ENCODE peak calls at places on chromosomes 5 and 9, in seven cellular contexts. One of them, this sample, is unnamed.

GRCh38 chr5:1831257-1831656 is 30.1 kb downstream of the NDUFS6 start:
- DNase-seq in transverse colon: no peak
- DNase-seq in upper lobe of left lung: no peak
- DNase-seq in stomach: no peak
- DNase-seq in SK-N-SH: no peak
- DNase-seq in K562: no peak
- DNase-seq in HepG2: no peak
- DNase-seq in this sample: no peak

GRCh38 chr5:78062645-78063044 is 231.9 kb downstream of the AP3B1 start:
- DNase-seq in transverse colon: no peak
- DNase-seq in upper lobe of left lung: no peak
- DNase-seq in stomach: no peak
- DNase-seq in SK-N-SH: no peak
- DNase-seq in K562: no peak
- DNase-seq in HepG2: no peak
- DNase-seq in this sample: no peak

GRCh38 chr9:21656776-21657637 is 145.4 kb upstream of the MTAP start:
- DNase-seq in transverse colon: no peak
- DNase-seq in upper lobe of left lung: no peak
- DNase-seq in stomach: no peak
- DNase-seq in SK-N-SH: no peak
- DNase-seq in K562: no peak
- DNase-seq in HepG2: no peak
- DNase-seq in this sample: no peak

GRCh38 chr5:173736923-173737412 is 120.5 kb upstream of the BOD1 start:
- DNase-seq in transverse colon: peak
- DNase-seq in upper lobe of left lung: no peak
- DNase-seq in stomach: peak
- DNase-seq in SK-N-SH: no peak
- DNase-seq in K562: peak
- DNase-seq in HepG2: peak
- DNase-seq in this sample: no peak

GRCh38 chr5:534743-535671 is 10.8 kb upstream of the SLC9A3 start:
- DNase-seq in transverse colon: no peak
- DNase-seq in upper lobe of left lung: no peak
- DNase-seq in stomach: no peak
- DNase-seq in SK-N-SH: no peak
- DNase-seq in K562: no peak
- DNase-seq in HepG2: no peak
- DNase-seq in this sample: no peak

GRCh38 chr9:68947842-68948569 is 65.9 kb downstream of the PRKACG start:
- DNase-seq in transverse colon: no peak
- DNase-seq in upper lobe of left lung: no peak
- DNase-seq in stomach: no peak
- DNase-seq in SK-N-SH: no peak
- DNase-seq in K562: no peak
- DNase-seq in HepG2: no peak
- DNase-seq in this sample: no peak

GRCh38 chr9:127580879-127581278 is 31.2 kb upstream of the STXBP1 start:
- DNase-seq in transverse colon: no peak
- DNase-seq in upper lobe of left lung: no peak
- DNase-seq in stomach: no peak
- DNase-seq in SK-N-SH: no peak
- DNase-seq in K562: no peak
- DNase-seq in HepG2: no peak
- DNase-seq in this sample: no peak

GRCh38 chr9:130715270-130716077 is 21.9 kb downstream of the EXOSC2 start:
- DNase-seq in transverse colon: no peak
- DNase-seq in upper lobe of left lung: no peak
- DNase-seq in stomach: no peak
- DNase-seq in SK-N-SH: no peak
- DNase-seq in K562: no peak
- DNase-seq in HepG2: no peak
- DNase-seq in this sample: no peak

GRCh38 chr5:141359790-141360426 is at the start of gene PCDHGB2:
- DNase-seq in transverse colon: no peak
- DNase-seq in upper lobe of left lung: no peak
- DNase-seq in stomach: no peak
- DNase-seq in SK-N-SH: peak
- DNase-seq in K562: peak
- DNase-seq in HepG2: peak
- DNase-seq in this sample: no peak

GRCh38 chr9:18496586-18496985 is 22.6 kb downstream of the ADAMTSL1 start:
- DNase-seq in transverse colon: no peak
- DNase-seq in upper lobe of left lung: no peak
- DNase-seq in stomach: no peak
- DNase-seq in SK-N-SH: no peak
- DNase-seq in K562: no peak
- DNase-seq in HepG2: no peak
- DNase-seq in this sample: no peak

GRCh38 chr9:137772281-137772873 is 105.2 kb upstream of the CACNA1B start:
- DNase-seq in transverse colon: no peak
- DNase-seq in upper lobe of left lung: no peak
- DNase-seq in stomach: no peak
- DNase-seq in SK-N-SH: no peak
- DNase-seq in K562: peak
- DNase-seq in HepG2: no peak
- DNase-seq in this sample: no peak

GRCh38 chr9:36902063-36902735 is 131.9 kb downstream of the PAX5 start:
- DNase-seq in transverse colon: no peak
- DNase-seq in upper lobe of left lung: no peak
- DNase-seq in stomach: no peak
- DNase-seq in SK-N-SH: no peak
- DNase-seq in K562: no peak
- DNase-seq in HepG2: no peak
- DNase-seq in this sample: no peak

GRCh38 chr5:18114161-18114802 is 480.0 kb downstream of the TAF11L14 start:
- DNase-seq in transverse colon: no peak
- DNase-seq in upper lobe of left lung: no peak
- DNase-seq in stomach: no peak
- DNase-seq in SK-N-SH: no peak
- DNase-seq in K562: no peak
- DNase-seq in HepG2: no peak
- DNase-seq in this sample: no peak

GRCh38 chr5:98433673-98434072 is 339.8 kb upstream of the RGMB start:
- DNase-seq in transverse colon: no peak
- DNase-seq in upper lobe of left lung: no peak
- DNase-seq in stomach: no peak
- DNase-seq in SK-N-SH: no peak
- DNase-seq in K562: no peak
- DNase-seq in HepG2: no peak
- DNase-seq in this sample: no peak

GRCh38 chr9:32581512-32582143 is 8.7 kb upstream of the NDUFB6 start:
- DNase-seq in transverse colon: no peak
- DNase-seq in upper lobe of left lung: no peak
- DNase-seq in stomach: no peak
- DNase-seq in SK-N-SH: peak
- DNase-seq in K562: peak
- DNase-seq in HepG2: peak
- DNase-seq in this sample: no peak

GRCh38 chr5:129377504-129377903 is 82.6 kb upstream of the ADAMTS19 start:
- DNase-seq in transverse colon: peak
- DNase-seq in upper lobe of left lung: no peak
- DNase-seq in stomach: no peak
- DNase-seq in SK-N-SH: no peak
- DNase-seq in K562: no peak
- DNase-seq in HepG2: no peak
- DNase-seq in this sample: no peak

GRCh38 chr5:122500245-122501086 is 188.4 kb downstream of the SNCAIP start:
- DNase-seq in transverse colon: no peak
- DNase-seq in upper lobe of left lung: peak
- DNase-seq in stomach: no peak
- DNase-seq in SK-N-SH: peak
- DNase-seq in K562: peak
- DNase-seq in HepG2: peak
- DNase-seq in this sample: no peak

GRCh38 chr5:72606525-72606924 is 99.3 kb upstream of the ZNF366 start:
- DNase-seq in transverse colon: no peak
- DNase-seq in upper lobe of left lung: no peak
- DNase-seq in stomach: no peak
- DNase-seq in SK-N-SH: no peak
- DNase-seq in K562: no peak
- DNase-seq in HepG2: no peak
- DNase-seq in this sample: no peak

GRCh38 chr5:31811210-31811609 is 172.3 kb downstream of the PDZD2 start:
- DNase-seq in transverse colon: no peak
- DNase-seq in upper lobe of left lung: no peak
- DNase-seq in stomach: no peak
- DNase-seq in SK-N-SH: no peak
- DNase-seq in K562: peak
- DNase-seq in HepG2: peak
- DNase-seq in this sample: no peak

GRCh38 chr5:80874162-80874561 is 86.0 kb upstream of the RASGRF2 start:
- DNase-seq in transverse colon: no peak
- DNase-seq in upper lobe of left lung: no peak
- DNase-seq in stomach: no peak
- DNase-seq in SK-N-SH: peak
- DNase-seq in K562: no peak
- DNase-seq in HepG2: no peak
- DNase-seq in this sample: no peak

GRCh38 chr5:115507682-115508081 is 36.9 kb downstream of the FEM1C start:
- DNase-seq in transverse colon: no peak
- DNase-seq in upper lobe of left lung: no peak
- DNase-seq in stomach: no peak
- DNase-seq in SK-N-SH: no peak
- DNase-seq in K562: no peak
- DNase-seq in HepG2: no peak
- DNase-seq in this sample: no peak
- TF ChIP-seq EP300 in transverse colon: no peak
- TF ChIP-seq EP300 in upper lobe of left lung: no peak
- TF ChIP-seq EP300 in stomach: no peak
- TF ChIP-seq EP300 in SK-N-SH: no peak
- TF ChIP-seq EP300 in K562: no peak
- TF ChIP-seq EP300 in HepG2: no peak
- TF ChIP-seq EP300 in this sample: no peak

GRCh38 chr9:34070601-34071340 is 22.1 kb upstream of the UBAP2 start:
- DNase-seq in transverse colon: no peak
- DNase-seq in upper lobe of left lung: no peak
- DNase-seq in stomach: no peak
- DNase-seq in SK-N-SH: no peak
- DNase-seq in K562: no peak
- DNase-seq in HepG2: no peak
- DNase-seq in this sample: no peak

GRCh38 chr9:34072410-34072809 is 23.7 kb upstream of the UBAP2 start:
- DNase-seq in transverse colon: peak
- DNase-seq in upper lobe of left lung: peak
- DNase-seq in stomach: peak
- DNase-seq in SK-N-SH: no peak
- DNase-seq in K562: no peak
- DNase-seq in HepG2: no peak
- DNase-seq in this sample: no peak

GRCh38 chr9:34069831-34070230 is 21.1 kb upstream of the UBAP2 start:
- DNase-seq in transverse colon: no peak
- DNase-seq in upper lobe of left lung: no peak
- DNase-seq in stomach: no peak
- DNase-seq in SK-N-SH: no peak
- DNase-seq in K562: no peak
- DNase-seq in HepG2: no peak
- DNase-seq in this sample: peak

DNA sequence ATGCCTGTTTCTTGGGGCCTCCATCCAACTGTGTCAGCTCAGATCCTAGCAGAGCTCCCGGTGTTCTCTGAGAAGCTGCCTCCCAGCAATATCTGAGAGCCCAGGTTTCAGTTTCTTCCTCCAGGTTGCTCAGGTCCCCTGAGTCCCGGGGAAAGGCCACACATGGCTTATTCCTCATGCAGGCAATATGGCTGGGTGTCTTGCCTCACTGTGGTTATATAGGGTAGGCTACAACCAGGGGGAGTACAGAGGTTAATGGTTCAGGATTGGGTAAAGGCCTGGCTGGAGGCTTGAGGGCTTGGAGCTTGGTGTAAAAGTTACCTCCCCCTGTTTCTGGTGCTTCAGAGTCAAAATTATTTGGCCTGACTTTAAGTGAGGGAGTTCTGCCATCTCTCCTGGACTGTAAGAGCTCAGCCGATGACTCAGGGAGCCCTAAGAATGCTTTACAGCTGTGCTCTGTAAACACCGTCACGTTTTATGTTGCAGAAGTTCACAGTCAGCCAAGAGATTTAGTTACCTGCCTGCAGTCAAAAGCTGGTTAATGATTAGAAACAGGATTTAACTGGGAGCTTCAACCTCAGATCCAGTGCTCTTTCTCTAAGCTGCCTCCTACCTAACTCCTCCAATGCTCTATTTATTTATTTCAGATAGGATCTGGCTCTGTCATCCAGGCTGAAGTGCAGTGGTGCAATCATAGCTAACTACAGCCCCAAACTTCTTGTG is 24.3 kb upstream of the UBAP2 start:
- DNase-seq in transverse colon: peak
- DNase-seq in upper lobe of left lung: peak
- DNase-seq in stomach: peak
- DNase-seq in SK-N-SH: no peak
- DNase-seq in K562: peak
- DNase-seq in HepG2: peak
- DNase-seq in this sample: no peak
- TF ChIP-seq POLR2AphosphoS5 in transverse colon: peak
- TF ChIP-seq POLR2AphosphoS5 in upper lobe of left lung: no peak
- TF ChIP-seq POLR2AphosphoS5 in stomach: peak
- TF ChIP-seq POLR2AphosphoS5 in SK-N-SH: no peak
- TF ChIP-seq POLR2AphosphoS5 in K562: no peak
- TF ChIP-seq POLR2AphosphoS5 in HepG2: no peak
- TF ChIP-seq POLR2AphosphoS5 in this sample: no peak

DNA sequence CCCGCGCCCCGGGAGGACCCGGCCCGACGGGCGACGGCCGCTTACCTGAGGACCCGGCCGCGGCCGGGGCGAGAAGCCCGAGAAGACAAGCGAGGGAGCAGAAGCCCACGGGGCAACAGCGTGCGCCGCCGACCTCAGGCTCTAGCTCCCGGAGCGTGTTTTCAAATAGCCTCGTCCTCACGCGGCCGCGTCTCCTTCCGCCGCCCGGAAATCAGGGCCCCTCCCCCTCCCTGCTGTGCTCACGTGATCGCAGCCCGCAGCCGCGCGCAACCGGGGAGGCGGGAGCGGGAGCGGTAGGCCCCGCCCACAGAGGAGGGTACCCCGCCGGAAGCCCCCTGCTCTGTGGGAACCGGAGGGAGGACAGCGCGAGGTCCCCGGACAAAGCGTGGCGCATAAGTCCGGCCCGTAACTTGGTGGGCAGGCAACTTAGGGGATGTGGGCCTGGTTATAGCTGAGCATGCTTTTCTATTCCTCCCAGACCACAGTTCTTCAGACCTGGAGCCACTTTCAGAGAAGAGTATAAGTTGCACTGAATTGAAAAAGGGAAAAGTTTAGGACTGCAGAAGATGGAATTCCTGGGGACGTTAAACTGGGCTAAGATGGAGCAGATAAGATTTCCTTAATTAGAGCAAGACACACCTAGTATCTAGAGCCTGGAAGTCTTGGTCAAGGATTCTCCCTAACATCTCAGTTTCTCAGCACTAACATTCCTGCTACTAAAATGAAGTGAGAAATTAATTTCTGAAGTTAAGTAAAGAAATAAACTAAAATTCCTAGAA is at the start of gene TEX10:
- DNase-seq in transverse colon: peak
- DNase-seq in upper lobe of left lung: peak
- DNase-seq in stomach: peak
- DNase-seq in SK-N-SH: peak
- DNase-seq in K562: peak
- DNase-seq in HepG2: peak
- DNase-seq in this sample: peak
- TF ChIP-seq EP300 in transverse colon: no peak
- TF ChIP-seq EP300 in upper lobe of left lung: no peak
- TF ChIP-seq EP300 in stomach: no peak
- TF ChIP-seq EP300 in SK-N-SH: no peak
- TF ChIP-seq EP300 in K562: peak
- TF ChIP-seq EP300 in HepG2: no peak
- TF ChIP-seq EP300 in this sample: no peak

GRCh38 chr9:76576344-76576743 is 117.4 kb downstream of the GCNT1 start:
- DNase-seq in transverse colon: peak
- DNase-seq in upper lobe of left lung: peak
- DNase-seq in stomach: no peak
- DNase-seq in SK-N-SH: no peak
- DNase-seq in K562: no peak
- DNase-seq in HepG2: no peak
- DNase-seq in this sample: no peak
- TF ChIP-seq POLR2AphosphoS5 in transverse colon: no peak
- TF ChIP-seq POLR2AphosphoS5 in upper lobe of left lung: no peak
- TF ChIP-seq POLR2AphosphoS5 in stomach: no peak
- TF ChIP-seq POLR2AphosphoS5 in SK-N-SH: no peak
- TF ChIP-seq POLR2AphosphoS5 in K562: no peak
- TF ChIP-seq POLR2AphosphoS5 in HepG2: no peak
- TF ChIP-seq POLR2AphosphoS5 in this sample: no peak

This sample was measured in suprapubic skin.